ENCODE peak calls at places on chromosomes 6 and 20, in seven cellular contexts. R is stomach, M is breast epithelium, L is GM23338, O is endothelial cell of umbilical vein, B is suprapubic skin, V is GM12878. S is an unnamed sample. For H3K4me1, the result is how much of the 10 kb centered on the place peaks cover.

GRCh38 chr6:113050010-113050893 is 703.1 kb downstream of the RFPL4B start:
- DNase-seq in R (no peak), M (no peak), B (no peak), V (no peak), O (peak), L (peak), S (no peak)

GRCh38 chr6:100115702-100116101 is 121.7 kb upstream of the MCHR2 start:
- DNase-seq in B (no peak), R (no peak), M (no peak), O (no peak), L (no peak), V (no peak), S (no peak)

GRCh38 chr6:151059612-151060095 is 180.1 kb upstream of the AKAP12 start:
- DNase-seq in L (no peak), V (no peak), O (peak), M (no peak), R (no peak), B (no peak), S (no peak)

GRCh38 chr20:21640556-21640955 is 64.9 kb upstream of the PAX1 start:
- DNase-seq in R (no peak), V (no peak), M (no peak), B (no peak), O (no peak), L (peak), S (no peak)

GRCh38 chr6:6998194-6998569 is 109.6 kb upstream of the RREB1 start:
- DNase-seq in V (no peak), B (no peak), O (no peak), L (peak), M (no peak), R (no peak), S (no peak)

GRCh38 chr6:111379302-111379701 is 103.7 kb downstream of the REV3L start:
- DNase-seq in L (no peak), V (no peak), R (no peak), O (no peak), M (no peak), B (no peak), S (no peak)

GRCh38 chr6:125953502-125953875 is 3.1 kb upstream of the HINT3 start:
- DNase-seq in B (no peak), M (no peak), O (no peak), V (no peak), R (peak), L (peak), S (peak)

GRCh38 chr6:89353118-89353556 is 615 bp upstream of the UBE2J1 start:
- DNase-seq in M (no peak), L (no peak), B (no peak), V (no peak), R (no peak), O (no peak), S (no peak)

GRCh38 chr20:52985687-52986086 is 13.5 kb downstream of the TSHZ2 start:
- DNase-seq in R (no peak), L (no peak), O (no peak), V (no peak), B (no peak), M (no peak), S (no peak)

GRCh38 chr6:49523901-49524300 is 24.2 kb downstream of the GLYATL3 start:
- DNase-seq in B (no peak), R (no peak), O (no peak), V (no peak), L (no peak), M (no peak), S (no peak)

GRCh38 chr6:139161169-139161568 is 26.3 kb downstream of the HECA start:
- DNase-seq in R (no peak), V (no peak), M (no peak), O (no peak), B (no peak), L (no peak), S (no peak)

GRCh38 chr6:120005292-120005976 is 655.9 kb upstream of the MAN1A1 start:
- DNase-seq in V (no peak), M (no peak), O (no peak), R (no peak), L (peak), B (no peak), S (no peak)

GRCh38 chr6:164151161-164151728 is 736.7 kb downstream of the QKI start:
- DNase-seq in V (no peak), M (no peak), O (no peak), B (no peak), R (no peak), L (no peak), S (no peak)

GRCh38 chr6:26593278-26594127 is 3.2 kb upstream of the ABT1 start:
- DNase-seq in R (no peak), O (no peak), L (no peak), B (no peak), V (no peak), M (no peak), S (no peak)

GRCh38 chr6:169452117-169452868 is 198.6 kb upstream of the THBS2 start:
- DNase-seq in M (peak), V (no peak), L (no peak), O (no peak), B (peak), R (peak), S (peak)

GRCh38 chr20:45347936-45348809 is at the start of gene SDC4:
- DNase-seq in R (peak), B (peak), V (no peak), O (peak), L (peak), M (peak), S (peak)

GRCh38 chr20:50121858-50122271 is 8.9 kb upstream of the UBE2V1 start:
- DNase-seq in V (no peak), M (no peak), L (peak), O (no peak), R (no peak), B (peak), S (no peak)

GRCh38 chr6:35473075-35473848 is 5.1 kb downstream of the RPL10A start:
- DNase-seq in V (no peak), R (no peak), B (no peak), L (peak), M (no peak), O (no peak), S (no peak)

GRCh38 chr6:2531426-2532208 is 219.1 kb downstream of the MYLK4 start:
- DNase-seq in V (no peak), R (no peak), O (no peak), L (no peak), M (no peak), B (no peak), S (no peak)

GRCh38 chr6:7468382-7469081 is 72.9 kb upstream of the DSP start:
- DNase-seq in V (no peak), M (no peak), L (no peak), R (no peak), B (no peak), O (peak), S (no peak)

GRCh38 chr20:45413479-45413878 is 2.5 kb upstream of the PIGT start:
- DNase-seq in B (no peak), R (no peak), L (no peak), O (no peak), V (no peak), M (no peak), S (no peak)

GRCh38 chr6:114342086-114342825 is 567 bp downstream of the HS3ST5 start:
- DNase-seq in M (no peak), B (no peak), L (peak), O (no peak), V (no peak), R (no peak), S (peak)

GRCh38 chr6:132490478-132491204 is 22.3 kb downstream of the STX7 start:
- DNase-seq in L (peak), B (no peak), R (no peak), O (peak), M (no peak), V (no peak), S (no peak)

GRCh38 chr20:57773059-57773815 is 63.4 kb upstream of the PMEPA1 start:
- DNase-seq in M (peak), R (no peak), V (no peak), O (no peak), L (no peak), B (peak), S (no peak)

GRCh38 chr20:51447097-51447764 is 95.3 kb downstream of the NFATC2 start:
- DNase-seq in M (peak), V (no peak), R (no peak), L (peak), O (peak), B (peak), S (peak)

GRCh38 chr20:15362849-15363248 is 1025.4 kb upstream of the FLRT3 start:
- DNase-seq in L (peak), V (no peak), O (no peak), M (no peak), B (no peak), R (no peak), S (no peak)

GRCh38 chr6:45477785-45478184 is 100.1 kb upstream of the SUPT3H start:
- DNase-seq in L (no peak), B (no peak), V (no peak), O (no peak), R (no peak), M (no peak), S (no peak)

GRCh38 chr20:39903806-39904205 is 785.2 kb downstream of the MAFB start:
- DNase-seq in V (no peak), L (no peak), R (no peak), M (no peak), B (no peak), O (no peak), S (no peak)

GRCh38 chr6:136371117-136371696 is 81.6 kb upstream of the BCLAF1 start:
- DNase-seq in B (no peak), V (no peak), M (no peak), O (no peak), R (no peak), L (no peak), S (no peak)

GRCh38 chr6:163113358-163113962 is 301.1 kb upstream of the QKI start:
- DNase-seq in R (no peak), B (no peak), O (no peak), L (peak), V (no peak), M (no peak), S (no peak)

GRCh38 chr20:5524886-5525285 is 208.1 kb upstream of the PROKR2 start:
- DNase-seq in R (no peak), M (no peak), L (no peak), O (no peak), B (no peak), V (no peak), S (no peak)

GRCh38 chr20:48965189-48965910 is 43.8 kb downstream of the ARFGEF2 start:
- DNase-seq in B (no peak), L (no peak), M (no peak), R (no peak), O (no peak), V (no peak), S (no peak)

GRCh38 chr6:20717743-20718142 is 183.5 kb downstream of the CDKAL1 start:
- DNase-seq in V (no peak), R (no peak), B (no peak), L (no peak), M (no peak), O (no peak), S (no peak)

GRCh38 chr20:18978311-18978710 is 164.7 kb downstream of the SCP2D1 start:
- DNase-seq in L (no peak), O (no peak), M (no peak), R (no peak), V (no peak), B (no peak), S (no peak)

GRCh38 chr20:63084563-63084927 is 77.8 kb upstream of the BHLHE23 start:
- DNase-seq in M (no peak), R (no peak), L (no peak), V (no peak), B (peak), O (no peak), S (no peak)

GRCh38 chr6:130366011-130366963 is at the start of gene TMEM200A:
- DNase-seq in O (peak), V (no peak), B (peak), L (peak), R (peak), M (peak), S (peak)

DNA sequence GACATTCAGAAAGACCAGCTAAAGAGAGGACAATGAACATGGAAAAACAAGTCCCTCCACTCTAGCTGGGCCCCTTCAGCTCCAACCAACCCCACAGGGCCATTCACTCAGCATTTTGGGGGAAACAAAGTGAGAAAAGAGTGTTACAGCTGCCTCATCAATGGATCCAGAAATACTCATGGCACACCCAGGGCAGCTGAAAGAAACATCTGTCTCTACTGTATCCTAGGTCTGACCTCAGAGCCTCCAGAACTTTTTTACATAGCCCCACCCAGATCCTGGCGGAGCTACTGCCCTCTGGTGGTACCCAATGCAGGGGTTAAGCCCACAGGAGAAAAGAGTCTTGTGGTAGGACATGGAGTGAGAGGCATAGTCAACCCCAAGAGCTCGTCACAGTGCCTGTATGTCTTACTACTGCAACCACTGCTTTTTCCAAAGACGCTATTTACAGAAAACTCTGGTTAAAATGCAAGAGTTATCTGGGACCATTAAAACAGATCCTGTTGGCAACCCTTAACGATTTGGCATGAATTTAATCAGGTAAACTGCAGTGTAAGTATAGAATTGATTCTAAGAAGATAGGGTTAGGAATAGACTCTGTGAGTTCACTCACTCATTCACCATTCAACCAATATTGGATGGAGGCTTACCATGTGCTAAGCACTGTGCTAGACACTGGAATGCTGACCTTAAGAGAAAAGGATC is 37.4 kb upstream of the FAM83C start:
- DNase-seq in V (no peak), O (no peak), B (no peak), L (peak), M (no peak), R (peak), S (peak)
- TF ChIP-seq CTCF in V (peak), O (peak), B (peak), L (peak), M (no peak), R (no peak), S (peak)

GRCh38 chr6:106469882-106470281 is 109.4 kb downstream of the CRYBG1 start:
- DNase-seq in R (no peak), V (no peak), B (no peak), O (no peak), M (no peak), L (no peak), S (peak)

GRCh38 chr6:106473807-106474206 is 113.3 kb downstream of the CRYBG1 start:
- DNase-seq in R (no peak), O (peak), L (no peak), M (no peak), B (no peak), V (no peak), S (no peak)

GRCh38 chr6:106470316-106470715 is 109.8 kb downstream of the CRYBG1 start:
- DNase-seq in M (no peak), O (no peak), V (no peak), B (no peak), L (no peak), R (no peak), S (no peak)

GRCh38 chr6:106468935-106469334 is 108.4 kb downstream of the CRYBG1 start:
- DNase-seq in M (no peak), B (no peak), V (no peak), L (peak), O (no peak), R (no peak), S (no peak)

DNA sequence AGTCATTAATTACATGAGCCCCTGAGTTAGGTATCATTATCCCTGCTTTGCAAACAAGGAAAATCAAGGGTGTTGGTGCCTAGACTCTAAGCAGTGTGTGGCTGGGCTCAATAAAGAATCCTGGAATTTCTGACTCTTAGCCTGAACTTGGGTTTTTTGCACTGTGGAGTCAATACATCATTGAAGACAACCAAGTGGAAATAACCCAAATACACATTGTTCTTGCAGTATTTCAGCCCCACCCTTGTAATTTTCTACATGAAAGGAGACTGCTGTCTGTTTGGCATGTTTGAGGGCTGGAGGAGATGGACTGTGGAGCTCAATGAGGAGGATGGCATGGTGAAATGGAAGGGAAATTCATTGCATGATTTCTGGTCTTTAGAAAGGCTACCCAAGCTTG is 110.3 kb downstream of the CRYBG1 start:
- DNase-seq in B (no peak), L (no peak), R (no peak), M (no peak), V (no peak), O (no peak), S (no peak)
- TF ChIP-seq POLR2AphosphoS5 in B (no peak), L (no peak), R (no peak), M (no peak), V (no peak), O (no peak), S (no peak)

GRCh38 chr6:18424201-18424600 is 37.1 kb downstream of the RNF144B start:
- DNase-seq in M (no peak), O (no peak), V (no peak), R (no peak), L (peak), B (no peak), S (no peak)

GRCh38 chr6:18416341-18416679 is 29.2 kb downstream of the RNF144B start:
- DNase-seq in M (no peak), O (no peak), V (no peak), L (no peak), R (no peak), B (no peak), S (no peak)

GRCh38 chr6:18423426-18423825 is 36.3 kb downstream of the RNF144B start:
- DNase-seq in L (no peak), R (no peak), V (no peak), B (no peak), M (no peak), O (no peak), S (no peak)

GRCh38 chr6:18425218-18425617 is 38.1 kb downstream of the RNF144B start:
- DNase-seq in L (no peak), R (no peak), V (no peak), B (no peak), M (no peak), O (no peak), S (no peak)

GRCh38 chr6:18422136-18422535 is 35.0 kb downstream of the RNF144B start:
- DNase-seq in M (no peak), R (no peak), B (no peak), O (no peak), L (no peak), V (no peak), S (no peak)
- H3K4me1 ChIP-seq in M (under half), R (under half), B (under half), O (under half), L (under half), V (under half), S (under half)

DNA sequence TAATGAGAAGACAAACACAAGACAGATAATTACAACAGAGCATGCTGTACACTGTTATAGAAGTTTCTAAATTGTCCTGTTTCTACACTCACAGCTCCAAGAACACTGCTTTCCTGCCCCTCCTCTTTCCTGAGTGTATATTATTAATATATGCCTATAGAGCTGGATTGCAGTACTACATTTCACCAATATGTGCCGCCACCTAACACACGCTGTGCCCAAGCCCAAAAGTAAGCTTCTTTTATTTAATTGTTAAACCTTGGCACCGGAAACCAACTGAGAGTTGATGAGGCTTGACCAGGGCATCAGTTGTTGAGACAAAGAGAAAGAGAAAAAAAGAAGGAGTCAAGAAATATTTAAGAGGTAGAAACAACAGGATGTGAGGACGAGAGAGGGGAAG is 16.0 kb upstream of the PTPRT start:
- DNase-seq in O (no peak), R (no peak), M (no peak), B (no peak), L (no peak), V (no peak), S (no peak)
- TF ChIP-seq CTCF in O (no peak), R (no peak), M (no peak), B (no peak), L (peak), V (no peak), S (no peak)

GRCh38 chr20:17612287-17612974 is 42.6 kb downstream of the DSTN start:
- DNase-seq in M (no peak), R (no peak), O (no peak), V (no peak), L (peak), B (peak), S (peak)
- TF ChIP-seq POLR2AphosphoS5 in M (peak), R (no peak), O (no peak), V (no peak), L (no peak), B (no peak), S (peak)

S was measured in transverse colon.